ENCODE peak calls at places on chromosomes 4 and X, in seven cellular contexts. L is K562, N is colonic mucosa, X is right lobe of liver, E is activated B cell treated with CpG ODN at 0.5 μM for 24 hours, R is foreskin keratinocyte, Z is endothelial cell. U is an unnamed sample.

GRCh38 chr4:177229331-177229730 is 80.3 kb upstream of the NEIL3 start:
- DNase-seq in L (peak), N (no peak), X (no peak), E (no peak), R (no peak), Z (no peak), U (no peak)

GRCh38 chr4:4388418-4388817 is 1.5 kb downstream of the NSG1 start:
- DNase-seq in L (no peak), N (no peak), X (no peak), E (no peak), R (no peak), Z (no peak), U (no peak)

GRCh38 chr4:168955674-168956073 is 54.4 kb downstream of the CBR4 start:
- DNase-seq in L (no peak), N (no peak), X (no peak), E (no peak), R (no peak), Z (no peak), U (no peak)

GRCh38 chr4:40723728-40724127 is 26.0 kb upstream of the NSUN7 start:
- DNase-seq in L (no peak), N (no peak), X (no peak), E (no peak), R (no peak), Z (no peak), U (no peak)

GRCh38 chr4:143616771-143617170 is 83.7 kb downstream of the FREM3 start:
- DNase-seq in L (peak), N (no peak), X (no peak), E (no peak), R (peak), Z (no peak), U (peak)

GRCh38 chr4:139633661-139634060 is 32.0 kb upstream of the MGST2 start:
- DNase-seq in L (peak), N (no peak), X (no peak), E (no peak), R (no peak), Z (peak), U (no peak)

GRCh38 chr4:88722276-88722780 is 24.7 kb upstream of the NAP1L5 start:
- DNase-seq in L (no peak), N (no peak), X (no peak), E (no peak), R (no peak), Z (no peak), U (no peak)

GRCh38 chr4:150229538-150229937 is 151.3 kb downstream of the DCLK2 start:
- DNase-seq in L (no peak), N (no peak), X (no peak), E (no peak), R (peak), Z (no peak), U (no peak)

GRCh38 chr4:118894034-118894433 is 5.4 kb downstream of the SYNPO2 start:
- DNase-seq in L (no peak), N (no peak), X (no peak), E (no peak), R (no peak), Z (no peak), U (no peak)

GRCh38 chr4:163378661-163379060 is 35.0 kb downstream of the NPY5R start:
- DNase-seq in L (no peak), N (no peak), X (no peak), E (no peak), R (no peak), Z (no peak), U (peak)

GRCh38 chr4:91207535-91207934 is 1080.3 kb downstream of the CCSER1 start:
- DNase-seq in L (no peak), N (no peak), X (no peak), E (no peak), R (no peak), Z (no peak), U (no peak)

GRCh38 chr4:123127865-123128264 is 205.5 kb upstream of the NUDT6 start:
- DNase-seq in L (no peak), N (no peak), X (no peak), E (no peak), R (peak), Z (no peak), U (no peak)

DNA sequence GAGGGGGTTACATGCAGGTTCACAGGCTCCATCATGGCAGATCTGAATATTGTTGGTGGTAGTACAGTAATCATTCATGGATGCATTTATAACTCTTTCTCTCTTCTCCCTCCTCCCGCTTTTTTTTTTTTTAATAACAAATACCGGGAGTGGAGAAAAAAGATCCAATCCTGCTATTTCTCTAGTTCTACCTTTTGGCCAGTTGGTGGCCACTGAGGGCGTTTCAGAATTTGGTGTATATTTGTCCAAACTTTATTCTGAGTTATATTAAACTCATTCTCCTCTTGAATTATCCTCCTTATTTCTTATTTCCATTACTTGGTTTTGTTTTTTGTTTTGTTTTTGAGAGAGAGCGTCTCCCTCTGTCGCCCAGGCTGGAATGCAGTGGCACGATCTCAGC is 74.8 kb downstream of the HMGB2 start:
- DNase-seq in L (no peak), N (no peak), X (no peak), E (no peak), R (no peak), Z (no peak), U (no peak)
- TF ChIP-seq CTCF in L (no peak), N (no peak), X (no peak), E (no peak), R (no peak), Z (peak), U (no peak)

GRCh38 chrX:5876984-5877655 is 351.5 kb downstream of the NLGN4X start:
- DNase-seq in L (peak), N (no peak), X (no peak), E (no peak), R (no peak), Z (peak), U (no peak)
- TF ChIP-seq CTCF in L (peak), N (no peak), X (peak), E (no peak), R (peak), Z (peak), U (peak)

DNA sequence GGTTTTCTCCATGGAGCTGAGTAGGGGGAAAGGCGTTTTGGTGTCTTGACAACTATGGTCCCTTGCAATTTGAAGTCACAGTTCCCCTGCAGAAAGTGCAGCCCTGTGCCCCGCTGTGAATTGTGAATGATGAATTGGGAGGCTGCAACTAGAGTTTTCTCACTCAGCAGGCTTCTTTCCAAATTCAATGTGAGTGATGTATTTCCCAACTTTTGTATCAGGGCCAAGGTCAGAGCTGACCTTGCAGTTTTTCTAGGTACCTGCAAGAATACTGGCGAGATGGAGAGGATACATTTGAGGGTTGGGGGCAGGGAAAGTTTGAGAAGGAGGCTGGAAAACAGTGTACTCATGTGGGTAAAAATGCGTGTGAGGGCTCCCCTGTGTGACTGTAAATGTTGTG is 11.7 kb downstream of the PHEX start:
- DNase-seq in L (no peak), N (no peak), X (no peak), E (no peak), R (no peak), Z (no peak), U (no peak)
- TF ChIP-seq CTCF in L (no peak), N (no peak), X (no peak), E (no peak), R (no peak), Z (no peak), U (no peak)

GRCh38 chrX:8967471-8967870 is 66.5 kb downstream of the FAM9B start:
- DNase-seq in L (no peak), N (no peak), X (no peak), E (no peak), R (no peak), Z (no peak), U (no peak)

GRCh38 chrX:8971116-8971515 is 62.8 kb downstream of the FAM9B start:
- DNase-seq in L (peak), N (no peak), X (no peak), E (no peak), R (peak), Z (no peak), U (peak)
- TF ChIP-seq CTCF in L (peak), N (no peak), X (peak), E (no peak), R (peak), Z (no peak), U (peak)

GRCh38 chr4:25792200-25792791 is 70.5 kb downstream of the SEL1L3 start:
- DNase-seq in L (peak), N (peak), X (peak), E (no peak), R (no peak), Z (peak), U (no peak)
- TF ChIP-seq CTCF in L (peak), N (peak), X (peak), E (no peak), R (peak), Z (peak), U (peak)

U was measured in kidney epithelial cell.